ENCODE peak calls at places on chromosomes 13 and 19, in ten cellular contexts. O is epithelial cell of proximal tubule, D is activated B cell treated with CpG ODN at 0.5 μM for 24 hours, E is RWPE1, C is foreskin fibroblast, V is left ventricle myocardium inferior, U is glutamatergic neuron, J is B cell, S is heart left ventricle, X is WTC11. W is an unnamed sample.

GRCh38 chr19:661427-662196 is 1.4 kb downstream of the RNF126 start:
- DNase-seq in O (no peak), U (no peak), E (peak; percentile 31), J (peak; percentile 71), X (no peak), V (no peak), C (peak; percentile 54), D (no peak), S (peak; percentile 49), W (no peak)

GRCh38 chr19:14345364-14345763 is 35.9 kb upstream of the ADGRE5 start:
- DNase-seq in V (no peak), O (no peak), E (no peak), U (no peak), D (no peak), X (no peak), J (no peak), S (no peak), C (no peak), W (no peak)

GRCh38 chr13:60707878-60708277 is 310.9 kb downstream of the TDRD3 start:
- DNase-seq in D (no peak), O (no peak), E (no peak), X (no peak), U (no peak), J (no peak), V (no peak), S (no peak), C (no peak), W (no peak)

GRCh38 chr19:30091456-30091855 is 149.4 kb downstream of the URI1 start:
- DNase-seq in C (no peak), D (no peak), U (peak; percentile 14), V (no peak), E (no peak), S (no peak), J (no peak), X (no peak), O (no peak), W (no peak)

GRCh38 chr19:49342291-49342721 is 7.1 kb downstream of the CD37 start:
- DNase-seq in O (no peak), X (no peak), V (no peak), C (no peak), E (no peak), D (peak; percentile 17), S (no peak), J (no peak), U (no peak), W (no peak)

GRCh38 chr19:575527-576506 is 3.4 kb downstream of the BSG start:
- DNase-seq in S (peak; percentile 82), J (no peak), X (no peak), U (no peak), D (no peak), V (peak; percentile 81), E (peak; percentile 78), O (no peak), C (peak; percentile 77), W (no peak)

GRCh38 chr13:72696590-72696989 is 30.8 kb downstream of the MZT1 start:
- DNase-seq in J (no peak), S (no peak), O (no peak), D (no peak), V (no peak), U (no peak), X (no peak), E (no peak), C (peak; percentile 10), W (no peak)

GRCh38 chr19:53942001-53942786 is 20.5 kb upstream of the CACNG8 start:
- DNase-seq in C (peak; percentile 26), E (peak; percentile 49), U (peak; percentile 87), S (no peak), D (no peak), V (no peak), X (peak; percentile 100), J (no peak), O (no peak), W (no peak)

GRCh38 chr19:55479451-55480230 is 3.2 kb downstream of the ZNF628 start:
- DNase-seq in U (no peak), V (no peak), D (no peak), C (no peak), J (no peak), X (no peak), E (no peak), O (peak; percentile 51), S (no peak), W (no peak)

GRCh38 chr13:38735655-38736440 is 49.0 kb downstream of the FREM2 start:
- DNase-seq in U (no peak), D (no peak), E (no peak), V (no peak), J (no peak), C (no peak), O (peak; percentile 16), S (no peak), X (no peak), W (no peak)

GRCh38 chr19:21693399-21693798 is 74.0 kb downstream of the ZNF100 start:
- DNase-seq in X (no peak), U (no peak), O (no peak), D (no peak), J (no peak), E (no peak), C (no peak), V (no peak), S (no peak), W (no peak)

GRCh38 chr19:610801-611505 is 21.3 kb downstream of the HCN2 start:
- DNase-seq in E (no peak), D (no peak), X (no peak), C (peak; percentile 78), J (peak; percentile 54), S (peak; percentile 74), V (peak; percentile 69), O (no peak), U (peak; percentile 83), W (no peak)

GRCh38 chr13:112244495-112245177 is 131.5 kb upstream of the SPACA7 start:
- DNase-seq in S (no peak), O (no peak), E (no peak), X (no peak), C (no peak), V (no peak), D (no peak), J (no peak), U (no peak), W (no peak)

GRCh38 chr19:38015216-38015615 is 108.2 kb downstream of the SIPA1L3 start:
- DNase-seq in E (peak; percentile 59), V (no peak), D (no peak), S (no peak), U (no peak), O (no peak), J (no peak), C (no peak), X (no peak), W (no peak)

GRCh38 chr13:20729633-20730585 is 26.4 kb downstream of the IL17D start:
- DNase-seq in J (no peak), X (no peak), O (no peak), D (no peak), E (no peak), S (no peak), C (no peak), V (no peak), U (no peak), W (no peak)

GRCh38 chr19:15014579-15014978 is 34.7 kb upstream of the CASP14 start:
- DNase-seq in O (no peak), D (no peak), S (no peak), U (no peak), J (no peak), X (peak; percentile 22), C (no peak), V (no peak), E (peak; percentile 26), W (no peak)

DNA sequence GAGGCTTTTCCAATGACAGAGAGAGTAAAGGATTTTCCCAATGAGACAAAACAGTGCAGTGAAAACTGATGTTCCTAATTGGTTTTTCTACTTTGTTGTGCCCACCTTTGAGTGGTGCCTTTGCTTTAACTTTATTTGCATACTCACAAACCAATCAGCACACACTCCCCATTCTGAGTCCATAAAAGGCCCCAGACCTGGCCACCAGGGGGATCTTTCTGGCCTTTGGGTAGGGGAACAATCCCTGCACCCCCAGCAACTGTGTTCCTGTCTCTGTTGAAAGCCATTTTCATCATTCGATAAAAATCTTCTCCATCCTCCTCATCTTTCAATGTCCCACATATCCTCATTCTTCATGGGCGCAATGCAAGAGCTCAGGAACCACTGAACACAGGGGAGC is 252.8 kb downstream of the B3GLCT start:
- DNase-seq in E (no peak), D (no peak), V (no peak), U (no peak), C (no peak), O (no peak), J (no peak), S (no peak), X (peak; percentile 25), W (no peak)
- TF ChIP-seq CTCF in E (no peak), D (no peak), V (no peak), U (no peak), C (no peak), O (no peak), J (no peak), S (no peak), X (no peak), W (no peak)

DNA sequence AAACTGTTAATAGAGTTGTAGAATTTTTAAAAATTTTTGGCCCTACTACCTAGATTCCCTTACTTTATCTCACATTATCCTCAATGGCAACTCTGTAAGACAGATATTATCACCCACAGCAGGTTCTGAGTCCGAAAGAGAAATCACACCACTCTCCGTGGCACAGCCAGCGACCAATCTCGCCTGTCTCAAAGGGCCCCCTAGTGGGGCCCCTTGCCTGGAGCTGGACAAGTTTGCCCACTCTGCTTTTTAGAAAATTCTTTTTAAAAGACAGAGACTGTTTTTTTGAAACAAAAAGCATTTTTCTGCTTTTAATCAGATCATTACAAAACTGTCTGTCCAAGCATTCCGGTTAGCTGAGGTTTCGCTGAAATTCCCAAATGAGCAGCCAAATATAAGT is 21.7 kb downstream of the PHF11 start:
- DNase-seq in J (no peak), S (no peak), D (no peak), X (peak; percentile 23), O (no peak), U (no peak), E (no peak), V (no peak), C (peak; percentile 56), W (no peak)
- TF ChIP-seq CTCF in J (no peak), S (peak; percentile 24), D (no peak), X (no peak), O (peak; percentile 35), U (no peak), E (no peak), V (peak; percentile 45), C (peak; percentile 45), W (peak; percentile 72)

GRCh38 chr19:41621654-41622053 is 5.2 kb downstream of the CEACAM4 start:
- DNase-seq in E (no peak), V (no peak), S (no peak), J (no peak), U (no peak), D (no peak), O (no peak), X (no peak), C (no peak), W (no peak)
- TF ChIP-seq CTCF in E (no peak), V (no peak), S (no peak), J (no peak), U (no peak), D (no peak), O (no peak), X (no peak), C (no peak), W (no peak)

DNA sequence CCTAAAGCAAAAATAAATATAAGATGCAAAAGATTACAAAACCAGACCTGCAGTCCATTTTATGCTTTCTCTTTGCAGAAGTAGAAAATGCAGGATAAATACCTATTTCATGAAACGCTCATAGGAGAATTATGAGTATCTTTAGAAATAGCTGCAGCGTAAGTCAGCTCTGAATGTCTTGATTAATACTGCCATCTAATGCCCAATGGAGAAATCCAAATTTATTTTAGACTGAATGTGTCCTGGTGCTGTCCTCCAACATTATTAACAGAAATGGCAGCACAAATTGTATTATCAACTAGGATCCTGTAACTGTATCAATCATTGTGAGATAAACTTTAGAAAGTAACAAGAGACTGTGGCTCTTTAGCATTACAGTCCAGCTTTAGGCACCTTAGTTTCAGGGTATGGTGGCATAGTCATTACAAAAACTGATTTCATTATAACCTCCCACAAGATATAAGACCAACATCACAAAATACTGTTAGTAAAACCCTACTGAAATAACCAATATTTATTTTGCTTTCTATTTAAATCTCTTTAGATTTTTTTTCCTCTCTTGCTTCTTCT is 162.1 kb upstream of the MIR17HG start:
- DNase-seq in O (no peak), C (no peak), S (no peak), V (no peak), J (no peak), E (peak; percentile 8), U (no peak), D (no peak), X (no peak), W (no peak)
- TF ChIP-seq CTCF in O (peak; percentile 56), C (no peak), S (peak; percentile 15), V (peak; percentile 54), J (no peak), E (no peak), U (no peak), D (no peak), X (no peak), W (peak; percentile 13)